ENCODE peak calls at places on chromosomes 5 and 9, in five cellular contexts. O is upper lobe of left lung, T is A549, C is HepG2, A is GM12878. X is an unnamed sample.

GRCh38 chr9:94839398-94839797 is 112.9 kb downstream of the AOPEP start:
- ATAC-seq in C (no peak), T (no peak), A (peak; percentile 70), O (no peak), X (no peak)

GRCh38 chr5:94793113-94793815 is 174.8 kb downstream of the SLF1 start:
- ATAC-seq in O (no peak), A (peak; percentile 98), T (no peak), C (no peak), X (no peak)

GRCh38 chr9:94961870-94962269 is 235.4 kb downstream of the AOPEP start:
- ATAC-seq in O (no peak), C (no peak), T (no peak), A (no peak), X (no peak)

GRCh38 chr5:154136141-154136540 is 54.4 kb upstream of the GALNT10 start:
- ATAC-seq in C (no peak), O (no peak), A (no peak), T (no peak), X (no peak)

GRCh38 chr5:146962801-146963355 is 84.3 kb upstream of the PPP2R2B start:
- ATAC-seq in A (no peak), O (no peak), C (no peak), T (no peak), X (no peak)

GRCh38 chr5:27639005-27639612 is 600.7 kb upstream of the CDH9 start:
- ATAC-seq in O (no peak), C (peak; percentile 76), T (peak; percentile 62), A (no peak), X (no peak)

GRCh38 chr5:131209175-131209505 is 38.4 kb downstream of the LYRM7 start:
- ATAC-seq in C (no peak), A (no peak), T (no peak), O (no peak), X (no peak)

GRCh38 chr9:136705564-136705963 is 6.8 kb upstream of the DIPK1B start:
- ATAC-seq in T (peak; percentile 41), A (no peak), C (no peak), O (no peak), X (no peak)

GRCh38 chr5:168300377-168301182 is 9.1 kb downstream of the WWC1 start:
- ATAC-seq in O (no peak), A (no peak), T (no peak), C (no peak), X (no peak)

GRCh38 chr5:172846249-172846648 is 12.2 kb downstream of the ERGIC1 start:
- ATAC-seq in O (no peak), T (peak; percentile 6), C (no peak), A (no peak), X (no peak)

GRCh38 chr5:80041536-80041935 is 6.4 kb downstream of the THBS4 start:
- ATAC-seq in T (no peak), A (no peak), C (no peak), O (no peak), X (no peak)

GRCh38 chr5:38725419-38725865 is 120.4 kb upstream of the OSMR start:
- ATAC-seq in A (no peak), O (no peak), T (no peak), C (no peak), X (no peak)

GRCh38 chr9:118631956-118632355 is 737.3 kb downstream of the BRINP1 start:
- ATAC-seq in O (no peak), A (no peak), C (no peak), T (peak; percentile 38), X (no peak)

GRCh38 chr9:89375181-89375760 is 57.0 kb downstream of the SECISBP2 start:
- ATAC-seq in T (peak; percentile 13), C (peak; percentile 66), O (no peak), A (peak; percentile 74), X (no peak)

GRCh38 chr9:91896513-91897121 is 53.4 kb downstream of the ROR2 start:
- ATAC-seq in C (no peak), T (no peak), O (no peak), A (no peak), X (peak; percentile 71)

GRCh38 chr5:116038817-116039216 is 6.5 kb downstream of the ARL14EPL start:
- ATAC-seq in A (peak; percentile 87), T (no peak), O (no peak), C (no peak), X (no peak)

GRCh38 chr5:76384705-76385104 is 18.4 kb upstream of the IQGAP2 start:
- ATAC-seq in T (no peak), O (no peak), C (no peak), A (no peak), X (no peak)

GRCh38 chr5:171577940-171578856 is 158.8 kb downstream of the FGF18 start:
- ATAC-seq in A (no peak), T (no peak), C (peak; percentile 30), O (no peak), X (peak; percentile 73)

GRCh38 chr9:82054264-82055015 is 65.9 kb downstream of the SPATA31D1 start:
- ATAC-seq in A (no peak), T (no peak), C (no peak), O (no peak), X (no peak)

GRCh38 chr9:36154213-36154952 is 14.8 kb upstream of the CCIN start:
- ATAC-seq in C (no peak), O (no peak), T (peak; percentile 72), A (no peak), X (peak; percentile 76)

GRCh38 chr5:36590513-36591286 is 15.7 kb upstream of the SLC1A3 start:
- ATAC-seq in T (no peak), A (no peak), C (no peak), O (no peak), X (no peak)

GRCh38 chr9:77901038-77901437 is 130.6 kb downstream of the GNAQ start:
- ATAC-seq in O (no peak), C (no peak), A (peak; percentile 5), T (no peak), X (no peak)

GRCh38 chr5:102807878-102808502 is 52.9 kb downstream of the PAM start:
- ATAC-seq in C (no peak), A (no peak), T (no peak), O (no peak), X (no peak)

GRCh38 chr9:79107911-79108676 is 463.7 kb upstream of the TLE4 start:
- ATAC-seq in O (no peak), T (no peak), C (no peak), A (no peak), X (no peak)

GRCh38 chr9:79116064-79116463 is 455.7 kb upstream of the TLE4 start:
- ATAC-seq in T (no peak), O (no peak), A (no peak), C (no peak), X (no peak)

GRCh38 chr9:79115176-79115575 is 456.6 kb upstream of the TLE4 start:
- ATAC-seq in O (no peak), T (no peak), C (no peak), A (no peak), X (no peak)

GRCh38 chr9:79116709-79117108 is 455.1 kb upstream of the TLE4 start:
- ATAC-seq in A (no peak), C (no peak), T (no peak), O (no peak), X (no peak)

DNA sequence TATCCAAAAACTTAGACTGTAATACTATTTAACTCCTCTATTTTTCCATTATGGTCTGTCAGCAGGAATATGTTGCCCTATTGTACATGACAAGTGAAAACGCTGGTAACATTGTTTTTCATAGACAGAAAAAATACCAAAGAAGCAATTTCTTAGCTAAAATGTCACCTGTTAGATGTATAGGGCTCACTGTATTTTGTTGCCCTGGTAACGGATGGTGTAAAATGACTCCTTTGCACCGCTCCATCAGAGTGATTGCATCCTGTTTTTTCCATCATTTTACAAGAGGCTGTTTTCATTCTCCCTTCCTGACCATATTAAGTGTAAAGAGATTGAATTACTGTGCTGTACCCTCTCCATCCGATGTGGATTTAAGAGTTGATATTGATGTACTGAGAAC is 460.1 kb upstream of the TLE4 start:
- ATAC-seq in T (no peak), C (no peak), A (no peak), O (no peak), X (no peak)
- TF ChIP-seq EP300 in T (no peak), C (no peak), A (no peak), O (no peak), X (no peak)

GRCh38 chr9:4084440-4084818 is 215.4 kb downstream of the GLIS3 start:
- ATAC-seq in C (no peak), A (no peak), T (no peak), O (peak; percentile 55), X (peak; percentile 79)
- TF ChIP-seq EP300 in C (no peak), A (no peak), T (no peak), O (no peak), X (peak; percentile 52)

GRCh38 chr5:126742425-126742824 is 34.5 kb upstream of the LMNB1 start:
- ATAC-seq in C (no peak), O (no peak), A (no peak), T (no peak), X (no peak)

GRCh38 chr5:126745259-126745992 is 31.5 kb upstream of the LMNB1 start:
- ATAC-seq in O (no peak), C (no peak), T (no peak), A (no peak), X (no peak)

GRCh38 chr5:126744842-126745241 is 32.1 kb upstream of the LMNB1 start:
- ATAC-seq in T (no peak), A (no peak), C (no peak), O (no peak), X (no peak)

GRCh38 chr5:126741361-126741760 is 35.6 kb upstream of the LMNB1 start:
- ATAC-seq in A (no peak), T (peak; percentile 53), O (no peak), C (peak; percentile 31), X (no peak)

GRCh38 chr5:126746290-126746689 is 30.6 kb upstream of the LMNB1 start:
- ATAC-seq in A (no peak), O (no peak), C (no peak), T (no peak), X (no peak)
- TF ChIP-seq EP300 in A (no peak), O (no peak), C (no peak), T (no peak), X (no peak)

GRCh38 chr9:128125575-128126354 is 1.8 kb downstream of the PTGES2 start:
- ATAC-seq in A (peak; percentile 15), O (no peak), C (no peak), T (no peak), X (no peak)

GRCh38 chr9:128124873-128125574 is 2.5 kb downstream of the PTGES2 start:
- ATAC-seq in T (peak; percentile 41), O (no peak), C (peak; percentile 18), A (peak; percentile 3), X (no peak)

GRCh38 chr9:128128836-128129590 is 1.5 kb upstream of the PTGES2 start:
- ATAC-seq in O (no peak), A (no peak), C (no peak), T (no peak), X (no peak)

GRCh38 chr9:128127990-128128835 is 684 bp upstream of the PTGES2 start:
- ATAC-seq in A (peak; percentile 76), T (peak; percentile 88), O (peak; percentile 95), C (peak; percentile 71), X (peak; percentile 91)

GRCh38 chr9:128127568-128127989 is at the start of gene PTGES2:
- ATAC-seq in T (peak; percentile 84), C (peak; percentile 66), A (peak; percentile 81), O (peak; percentile 88), X (peak; percentile 87)
- TF ChIP-seq EP300 in T (no peak), C (no peak), A (no peak), O (no peak), X (no peak)